ENCODE peak calls at places on chromosome 19, in seven cellular contexts. Z, Y, K, N, T, D and E are unnamed samples.

GRCh38 chr19:39997595-39998216 is 846 bp downstream of the ZNF546 start:
- DNase-seq in Z (no peak), Y (peak; percentile 28), K (no peak), N (no peak), T (no peak), D (no peak), E (no peak)

GRCh38 chr19:9936151-9937000 is at the start of gene OLFM2:
- DNase-seq in Z (no peak), Y (no peak), K (peak; percentile 39), N (no peak), T (peak; percentile 80), D (no peak), E (no peak)

GRCh38 chr19:9329999-9330398 is 6.0 kb downstream of the ZNF559 start:
- DNase-seq in Z (no peak), Y (no peak), K (no peak), N (no peak), T (no peak), D (no peak), E (no peak)

GRCh38 chr19:15177269-15178116 is 23.3 kb downstream of the NOTCH3 start:
- DNase-seq in Z (peak; percentile 89), Y (peak; percentile 62), K (peak; percentile 87), N (peak; percentile 32), T (peak; percentile 89), D (no peak), E (peak; percentile 83)

GRCh38 chr19:29299416-29300380 is 86.7 kb upstream of the UQCRFS1 start:
- DNase-seq in Z (no peak), Y (no peak), K (no peak), N (no peak), T (no peak), D (no peak), E (no peak)

GRCh38 chr19:47352095-47352494 is 3.0 kb downstream of the DHX34 start:
- DNase-seq in Z (no peak), Y (no peak), K (no peak), N (no peak), T (no peak), D (no peak), E (no peak)

GRCh38 chr19:1235625-1236538 is 1.9 kb downstream of the CBARP start:
- DNase-seq in Z (no peak), Y (no peak), K (no peak), N (no peak), T (no peak), D (no peak), E (no peak)

GRCh38 chr19:371501-372160 is 27.0 kb upstream of the MIER2 start:
- DNase-seq in Z (peak; percentile 46), Y (peak; percentile 35), K (no peak), N (no peak), T (no peak), D (no peak), E (no peak)

GRCh38 chr19:3503036-3503572 is 2.6 kb upstream of the DOHH start:
- DNase-seq in Z (no peak), Y (no peak), K (no peak), N (no peak), T (no peak), D (no peak), E (no peak)